ENCODE peak calls at places on chromosomes 12 and 14, in four cellular contexts. One of them, this sample, is unnamed.

GRCh38 chr14:92785601-92786426 is 8.3 kb upstream of the GOLGA5 start:
- DNase-seq in trophoblast cell: peak; percentile 81
- DNase-seq in IMR-90: peak; percentile 91
- DNase-seq in neuronal stem cell: no peak
- DNase-seq in this sample: peak; percentile 73

GRCh38 chr12:28622416-28622815 is 432.2 kb downstream of the CCDC91 start:
- DNase-seq in IMR-90: peak; percentile 80
- DNase-seq in neuronal stem cell: no peak
- DNase-seq in trophoblast cell: no peak
- DNase-seq in this sample: peak; percentile 9

GRCh38 chr12:130813949-130814348 is 25.1 kb downstream of the STX2 start:
- DNase-seq in IMR-90: no peak
- DNase-seq in trophoblast cell: no peak
- DNase-seq in neuronal stem cell: no peak
- DNase-seq in this sample: no peak

GRCh38 chr14:98952595-98953325 is 319.2 kb downstream of the BCL11B start:
- DNase-seq in IMR-90: no peak
- DNase-seq in neuronal stem cell: no peak
- DNase-seq in trophoblast cell: peak; percentile 20
- DNase-seq in this sample: no peak

GRCh38 chr12:120067084-120067869 is 49.3 kb downstream of the RAB35 start:
- DNase-seq in trophoblast cell: no peak
- DNase-seq in neuronal stem cell: no peak
- DNase-seq in IMR-90: no peak
- DNase-seq in this sample: no peak

GRCh38 chr12:58933068-58933681 is 12.9 kb upstream of the LRIG3 start:
- DNase-seq in neuronal stem cell: no peak
- DNase-seq in IMR-90: no peak
- DNase-seq in trophoblast cell: no peak
- DNase-seq in this sample: peak; percentile 55

GRCh38 chr14:28635387-28635786 is 131.2 kb upstream of the FOXG1 start:
- DNase-seq in IMR-90: peak; percentile 16
- DNase-seq in neuronal stem cell: peak; percentile 35
- DNase-seq in trophoblast cell: peak; percentile 64
- DNase-seq in this sample: peak; percentile 13

GRCh38 chr14:94016446-94016976 is 9.6 kb upstream of the OTUB2 start:
- DNase-seq in neuronal stem cell: no peak
- DNase-seq in IMR-90: no peak
- DNase-seq in trophoblast cell: no peak
- DNase-seq in this sample: no peak

GRCh38 chr14:21822109-21822508 is 148.5 kb upstream of the OR4E1 start:
- DNase-seq in neuronal stem cell: no peak
- DNase-seq in trophoblast cell: no peak
- DNase-seq in IMR-90: no peak
- DNase-seq in this sample: no peak

GRCh38 chr14:59771577-59771976 is 99.0 kb downstream of the RTN1 start:
- DNase-seq in neuronal stem cell: no peak
- DNase-seq in trophoblast cell: peak; percentile 88
- DNase-seq in IMR-90: peak; percentile 8
- DNase-seq in this sample: no peak

GRCh38 chr12:41211466-41211865 is 23.3 kb downstream of the PDZRN4 start:
- DNase-seq in trophoblast cell: no peak
- DNase-seq in IMR-90: no peak
- DNase-seq in neuronal stem cell: no peak
- DNase-seq in this sample: no peak

GRCh38 chr12:115046805-115047204 is 362.8 kb upstream of the TBX3 start:
- DNase-seq in neuronal stem cell: no peak
- DNase-seq in trophoblast cell: no peak
- DNase-seq in IMR-90: no peak
- DNase-seq in this sample: peak; percentile 13

GRCh38 chr12:55865327-55865726 is 22.6 kb upstream of the MMP19 start:
- DNase-seq in trophoblast cell: no peak
- DNase-seq in neuronal stem cell: no peak
- DNase-seq in IMR-90: no peak
- DNase-seq in this sample: no peak

GRCh38 chr14:95290769-95291440 is 28.8 kb downstream of the CLMN start:
- DNase-seq in neuronal stem cell: no peak
- DNase-seq in trophoblast cell: no peak
- DNase-seq in IMR-90: no peak
- DNase-seq in this sample: peak; percentile 38

GRCh38 chr12:53994268-53994690 is 5.7 kb upstream of the HOXC9 start:
- DNase-seq in IMR-90: no peak
- DNase-seq in neuronal stem cell: no peak
- DNase-seq in trophoblast cell: no peak
- DNase-seq in this sample: no peak

GRCh38 chr12:92370828-92371227 is 225.2 kb upstream of the BTG1 start:
- DNase-seq in neuronal stem cell: no peak
- DNase-seq in trophoblast cell: no peak
- DNase-seq in IMR-90: no peak
- DNase-seq in this sample: no peak

GRCh38 chr12:130791699-130792098 is 47.4 kb downstream of the STX2 start:
- DNase-seq in IMR-90: no peak
- DNase-seq in trophoblast cell: no peak
- DNase-seq in neuronal stem cell: no peak
- DNase-seq in this sample: no peak

GRCh38 chr14:49892301-49892635 is 614 bp upstream of the ARF6 start:
- DNase-seq in neuronal stem cell: peak; percentile 51
- DNase-seq in trophoblast cell: peak; percentile 81
- DNase-seq in IMR-90: peak; percentile 82
- DNase-seq in this sample: peak; percentile 76

GRCh38 chr12:94074216-94074969 is 74.0 kb upstream of the PLXNC1 start:
- DNase-seq in IMR-90: no peak
- DNase-seq in trophoblast cell: no peak
- DNase-seq in neuronal stem cell: no peak
- DNase-seq in this sample: no peak

GRCh38 chr14:99602054-99602787 is 1.8 kb downstream of the CCDC85C start:
- DNase-seq in neuronal stem cell: no peak
- DNase-seq in trophoblast cell: peak; percentile 77
- DNase-seq in IMR-90: peak; percentile 37
- DNase-seq in this sample: no peak

GRCh38 chr12:131196220-131196619 is 242.5 kb downstream of the ADGRD1 start:
- DNase-seq in trophoblast cell: no peak
- DNase-seq in neuronal stem cell: no peak
- DNase-seq in IMR-90: no peak
- DNase-seq in this sample: no peak

GRCh38 chr14:79418649-79419415 is 792.5 kb downstream of the DIO2 start:
- DNase-seq in neuronal stem cell: no peak
- DNase-seq in trophoblast cell: no peak
- DNase-seq in IMR-90: no peak
- DNase-seq in this sample: no peak

GRCh38 chr14:91315844-91316267 is 71.4 kb upstream of the GPR68 start:
- DNase-seq in IMR-90: no peak
- DNase-seq in trophoblast cell: no peak
- DNase-seq in neuronal stem cell: no peak
- DNase-seq in this sample: peak; percentile 7

GRCh38 chr12:103677341-103677740 is 90.3 kb downstream of the STAB2 start:
- DNase-seq in IMR-90: no peak
- DNase-seq in neuronal stem cell: no peak
- DNase-seq in trophoblast cell: peak; percentile 78
- DNase-seq in this sample: peak; percentile 41

GRCh38 chr14:27845241-27845850 is 921.2 kb upstream of the FOXG1 start:
- DNase-seq in IMR-90: no peak
- DNase-seq in trophoblast cell: no peak
- DNase-seq in neuronal stem cell: no peak
- DNase-seq in this sample: no peak

GRCh38 chr14:61470261-61470953 is 149.0 kb downstream of the PRKCH start:
- DNase-seq in trophoblast cell: peak; percentile 41
- DNase-seq in neuronal stem cell: peak; percentile 23
- DNase-seq in IMR-90: peak; percentile 98
- DNase-seq in this sample: peak; percentile 74

GRCh38 chr14:23362200-23362599 is 2.8 kb downstream of the EFS start:
- DNase-seq in neuronal stem cell: no peak
- DNase-seq in trophoblast cell: no peak
- DNase-seq in IMR-90: peak; percentile 45
- DNase-seq in this sample: peak; percentile 44

GRCh38 chr14:68261092-68261842 is 441.7 kb downstream of the RAD51B start:
- DNase-seq in neuronal stem cell: peak; percentile 53
- DNase-seq in trophoblast cell: no peak
- DNase-seq in IMR-90: no peak
- DNase-seq in this sample: peak; percentile 71
- H2BK120ac ChIP-seq in neuronal stem cell: no peak overlapping the region
- H2BK120ac ChIP-seq in trophoblast cell: peak overlapping the region; percentile 60
- H2BK120ac ChIP-seq in IMR-90: no peak overlapping the region
- H2BK120ac ChIP-seq in this sample: peak overlapping the region; percentile 37

GRCh38 chr14:31884238-31884637 is 192.9 kb upstream of the ARHGAP5 start:
- DNase-seq in trophoblast cell: peak; percentile 80
- DNase-seq in IMR-90: no peak
- DNase-seq in neuronal stem cell: no peak
- DNase-seq in this sample: peak; percentile 25

GRCh38 chr14:31884776-31885379 is 192.2 kb upstream of the ARHGAP5 start:
- DNase-seq in IMR-90: peak; percentile 60
- DNase-seq in neuronal stem cell: no peak
- DNase-seq in trophoblast cell: peak; percentile 54
- DNase-seq in this sample: peak; percentile 41

GRCh38 chr14:31880935-31881334 is 196.2 kb upstream of the ARHGAP5 start:
- DNase-seq in neuronal stem cell: no peak
- DNase-seq in trophoblast cell: peak; percentile 62
- DNase-seq in IMR-90: peak; percentile 90
- DNase-seq in this sample: peak; percentile 73

GRCh38 chr14:31879661-31880348 is 197.3 kb upstream of the ARHGAP5 start:
- DNase-seq in IMR-90: no peak
- DNase-seq in neuronal stem cell: no peak
- DNase-seq in trophoblast cell: no peak
- DNase-seq in this sample: no peak

GRCh38 chr14:31881531-31882310 is 195.4 kb upstream of the ARHGAP5 start:
- DNase-seq in IMR-90: peak; percentile 28
- DNase-seq in neuronal stem cell: no peak
- DNase-seq in trophoblast cell: no peak
- DNase-seq in this sample: no peak
- H2BK120ac ChIP-seq in IMR-90: peak overlapping the region; percentile 89
- H2BK120ac ChIP-seq in neuronal stem cell: no peak overlapping the region
- H2BK120ac ChIP-seq in trophoblast cell: peak overlapping the region; percentile 5
- H2BK120ac ChIP-seq in this sample: no peak overlapping the region

DNA sequence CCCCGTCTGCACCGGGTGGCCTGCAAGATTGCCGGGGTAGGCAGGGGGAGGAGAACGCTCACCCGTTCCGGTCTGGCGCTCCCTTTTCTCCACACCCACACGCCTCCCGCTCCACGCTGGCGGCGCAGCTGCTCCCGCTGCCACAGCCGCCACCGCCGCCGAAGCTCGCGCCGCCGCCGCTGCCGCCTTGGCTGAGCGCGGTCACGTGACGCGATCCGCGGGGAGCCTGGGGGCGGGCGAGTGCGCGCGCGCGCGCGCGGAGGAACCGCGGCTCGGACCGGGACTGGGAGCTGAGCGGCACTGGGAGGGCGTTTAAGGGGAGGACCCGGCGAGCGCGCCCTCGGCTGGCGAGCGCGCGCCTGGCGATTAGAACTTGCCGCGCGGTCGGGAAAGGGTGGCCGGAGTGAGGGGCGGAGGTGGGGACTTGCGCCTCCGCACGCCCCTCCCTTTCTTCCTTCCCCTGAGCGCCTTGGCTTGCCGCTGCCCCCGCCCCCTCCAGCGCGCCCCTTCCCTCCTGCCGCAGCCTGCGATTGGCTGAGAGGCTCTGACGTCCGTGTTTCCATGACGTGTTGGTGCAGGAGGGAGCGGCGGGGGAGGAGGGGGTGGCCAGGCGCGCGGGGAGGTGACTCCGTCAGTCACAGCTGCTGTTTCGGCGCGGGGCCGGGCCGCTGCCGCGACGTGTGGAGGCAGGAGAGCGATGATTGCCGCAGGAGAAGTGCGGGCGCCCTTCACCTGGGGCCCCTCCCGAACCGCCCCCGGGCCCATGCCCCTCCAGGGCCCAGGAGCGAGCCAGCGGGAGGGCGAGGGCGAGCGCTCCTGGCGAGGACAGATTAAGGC is 737 bp upstream of the ATP2B1 start:
- DNase-seq in IMR-90: peak; percentile 99
- DNase-seq in neuronal stem cell: peak; percentile 98
- DNase-seq in trophoblast cell: peak; percentile 97
- DNase-seq in this sample: peak; percentile 99
- H2BK120ac ChIP-seq in IMR-90: peak overlapping the region; percentile 88
- H2BK120ac ChIP-seq in neuronal stem cell: peak overlapping the region; percentile 64
- H2BK120ac ChIP-seq in trophoblast cell: peak overlapping the region; percentile 73
- H2BK120ac ChIP-seq in this sample: no peak overlapping the region

GRCh38 chr12:109532721-109533486 is 40.4 kb downstream of the MMAB start:
- DNase-seq in neuronal stem cell: no peak
- DNase-seq in IMR-90: no peak
- DNase-seq in trophoblast cell: no peak
- DNase-seq in this sample: no peak
- H2BK120ac ChIP-seq in neuronal stem cell: no peak overlapping the region
- H2BK120ac ChIP-seq in IMR-90: no peak overlapping the region
- H2BK120ac ChIP-seq in trophoblast cell: no peak overlapping the region
- H2BK120ac ChIP-seq in this sample: no peak overlapping the region

GRCh38 chr14:76947078-76947837 is 81.2 kb downstream of the IRF2BPL start:
- DNase-seq in trophoblast cell: peak; percentile 82
- DNase-seq in neuronal stem cell: peak; percentile 83
- DNase-seq in IMR-90: peak; percentile 88
- DNase-seq in this sample: peak; percentile 96
- H2BK120ac ChIP-seq in trophoblast cell: no peak overlapping the region
- H2BK120ac ChIP-seq in neuronal stem cell: peak overlapping the region; percentile 92
- H2BK120ac ChIP-seq in IMR-90: peak overlapping the region; percentile 79
- H2BK120ac ChIP-seq in this sample: no peak overlapping the region